ENCODE peak calls at places on chromosome 19, in ten cellular contexts. L, G, B, H, N, E, T, M, Z and R are unnamed samples. For H3K4me1, the result is how much of the 10 kb centered on the place peaks cover.

GRCh38 chr19:31351212-31352193 is 2.3 kb upstream of the TSHZ3 start:
- DNase-seq in G (peak), E (no peak), B (no peak), T (peak), M (no peak), L (no peak), Z (peak), H (peak), N (no peak), R (peak)

GRCh38 chr19:18809149-18809978 is 18.3 kb upstream of the COMP start:
- DNase-seq in T (peak), E (peak), H (no peak), M (no peak), Z (peak), G (peak), L (no peak), N (peak), B (no peak), R (no peak)

GRCh38 chr19:3966051-3967017 is 4.6 kb downstream of the DAPK3 start:
- DNase-seq in M (no peak), E (peak), T (no peak), H (peak), N (no peak), Z (no peak), G (no peak), L (no peak), B (no peak), R (peak)

GRCh38 chr19:11482384-11483050 is 1.7 kb upstream of the ELAVL3 start:
- DNase-seq in E (peak), N (peak), Z (peak), G (peak), B (peak), M (peak), L (peak), T (peak), H (peak), R (peak)

GRCh38 chr19:45164577-45165335 is 4.0 kb upstream of the NKPD1 start:
- DNase-seq in B (peak), E (peak), Z (peak), N (no peak), L (peak), H (peak), M (peak), T (peak), G (peak), R (peak)

GRCh38 chr19:16671652-16672274 is 10.8 kb downstream of the TMEM38A start:
- DNase-seq in G (no peak), E (no peak), B (no peak), Z (no peak), T (no peak), M (no peak), L (peak), N (no peak), H (no peak), R (no peak)

GRCh38 chr19:5881543-5882299 is 11.4 kb upstream of the FUT5 start:
- DNase-seq in Z (no peak), T (no peak), N (no peak), L (no peak), H (no peak), M (no peak), E (no peak), G (no peak), B (no peak), R (no peak)

GRCh38 chr19:35330475-35330874 is 1.5 kb downstream of the CD22 start:
- DNase-seq in E (no peak), H (no peak), B (no peak), N (no peak), Z (no peak), T (no peak), L (no peak), M (no peak), G (no peak), R (no peak)

GRCh38 chr19:4390017-4390861 is 10.1 kb downstream of the SH3GL1 start:
- DNase-seq in N (peak), M (no peak), B (no peak), T (peak), G (peak), E (no peak), Z (no peak), L (peak), H (peak), R (no peak)

GRCh38 chr19:52635786-52636570 is 2.2 kb downstream of the ZNF83 start:
- DNase-seq in Z (no peak), N (no peak), L (no peak), M (no peak), T (no peak), H (no peak), G (no peak), E (no peak), B (no peak), R (no peak)

GRCh38 chr19:52140077-52140710 is 456 bp upstream of the ZNF616 start:
- DNase-seq in B (no peak), H (no peak), G (no peak), E (no peak), L (no peak), M (no peak), Z (peak), T (no peak), N (no peak), R (peak)

GRCh38 chr19:8965887-8966286 is 44.3 kb downstream of the MUC16 start:
- DNase-seq in G (no peak), N (no peak), H (no peak), M (no peak), Z (no peak), L (no peak), B (no peak), T (no peak), E (no peak), R (no peak)

GRCh38 chr19:55383789-55384575 is at the start of gene TMEM238:
- DNase-seq in Z (peak), T (peak), E (peak), B (peak), G (peak), N (no peak), H (peak), L (peak), M (peak), R (peak)

GRCh38 chr19:15248648-15249559 is 16.7 kb upstream of the EPHX3 start:
- DNase-seq in B (no peak), G (peak), Z (peak), H (no peak), M (no peak), T (peak), E (peak), N (peak), L (peak), R (peak)

GRCh38 chr19:1269478-1270167 is 491 bp downstream of the CIRBP start:
- DNase-seq in G (peak), B (peak), Z (peak), H (peak), E (peak), T (peak), L (peak), M (peak), N (peak), R (peak)

GRCh38 chr19:1270168-1270853 is 1.2 kb downstream of the CIRBP start:
- DNase-seq in N (no peak), B (no peak), L (no peak), T (no peak), Z (no peak), H (no peak), E (no peak), G (no peak), M (no peak), R (peak)

GRCh38 chr19:1272423-1273262 is 2.7 kb upstream of the FAM174C start:
- DNase-seq in M (no peak), N (no peak), B (no peak), E (no peak), H (no peak), Z (no peak), L (no peak), T (no peak), G (no peak), R (no peak)

GRCh38 chr19:1271528-1272422 is 2.6 kb downstream of the CIRBP start:
- DNase-seq in B (no peak), N (no peak), G (no peak), L (no peak), E (no peak), M (no peak), Z (peak), T (no peak), H (no peak), R (no peak)

DNA sequence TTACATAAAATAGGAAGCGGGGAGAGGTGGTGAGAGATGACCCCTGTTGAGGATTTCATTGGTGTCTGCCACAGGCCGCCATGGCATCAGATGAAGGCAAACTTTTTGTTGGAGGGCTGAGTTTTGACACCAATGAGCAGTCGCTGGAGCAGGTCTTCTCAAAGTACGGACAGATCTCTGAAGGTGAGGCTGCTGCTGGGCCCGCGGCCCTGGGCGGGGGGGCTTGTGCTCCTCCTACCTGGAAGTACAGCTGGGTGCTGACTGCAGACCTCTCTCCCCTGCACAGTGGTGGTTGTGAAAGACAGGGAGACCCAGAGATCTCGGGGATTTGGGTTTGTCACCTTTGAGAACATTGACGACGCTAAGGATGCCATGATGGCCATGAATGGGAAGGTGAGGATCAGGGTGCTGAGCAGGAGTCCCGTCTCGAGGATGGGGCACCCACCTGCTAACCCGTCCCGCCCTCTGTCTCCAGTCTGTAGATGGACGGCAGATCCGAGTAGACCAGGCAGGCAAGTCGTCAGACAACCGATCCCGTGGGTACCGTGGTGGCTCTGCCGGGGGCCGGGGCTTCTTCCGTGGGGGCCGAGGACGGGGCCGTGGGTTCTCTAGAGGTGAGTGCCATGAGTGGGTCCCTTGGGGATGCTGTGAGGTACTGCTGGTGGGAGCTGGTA is 1.9 kb downstream of the CIRBP start:
- DNase-seq in Z (no peak), N (no peak), T (no peak), M (no peak), L (no peak), B (no peak), H (no peak), G (no peak), E (no peak), R (no peak)
- H3K4me1 ChIP-seq in Z (half or more), N (under half), T (under half), M (half or more), L (half or more), B (under half), H (half or more), G (half or more), E (half or more), R (under half)

DNA sequence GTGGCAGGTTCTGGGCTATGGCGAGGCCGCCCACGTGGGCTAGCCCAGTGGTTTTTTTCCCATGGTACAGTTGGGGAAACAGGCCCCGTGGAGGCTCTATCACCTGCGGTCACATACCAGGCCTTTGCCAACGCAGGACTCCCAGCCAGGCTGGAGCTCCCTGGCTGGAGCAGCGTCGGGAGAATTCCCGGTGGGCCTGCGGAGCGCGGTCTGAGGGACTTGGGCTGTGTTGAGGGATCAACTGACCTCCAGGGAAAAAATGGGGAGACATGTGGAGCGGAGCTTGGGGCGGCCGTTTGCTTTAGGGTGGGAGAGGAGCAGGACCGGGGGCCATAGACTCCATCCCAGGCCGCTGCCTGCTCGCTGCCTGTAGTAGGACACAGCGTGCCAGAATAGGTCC is 16.4 kb downstream of the DOT1L start:
- DNase-seq in Z (no peak), T (no peak), G (no peak), L (no peak), M (no peak), H (no peak), N (no peak), E (no peak), B (no peak), R (no peak)
- H3K4me1 ChIP-seq in Z (under half), T (under half), G (under half), L (under half), M (under half), H (under half), N (under half), E (under half), B (under half), R (under half)

GRCh38 chr19:40607311-40607871 is 6.2 kb downstream of the LTBP4 start:
- DNase-seq in H (peak), Z (no peak), E (peak), M (no peak), T (no peak), N (peak), G (no peak), B (no peak), L (no peak), R (peak)
- H3K4me1 ChIP-seq in H (under half), Z (under half), E (half or more), M (half or more), T (under half), N (under half), G (half or more), B (under half), L (half or more), R (under half)

GRCh38 chr19:1840541-1841115 is 7.7 kb downstream of the REXO1 start:
- DNase-seq in N (no peak), Z (no peak), T (no peak), E (no peak), B (no peak), L (peak), G (no peak), M (no peak), H (peak), R (no peak)
- H3K4me1 ChIP-seq in N (under half), Z (under half), T (under half), E (half or more), B (under half), L (half or more), G (under half), M (under half), H (under half), R (under half)

GRCh38 chr19:39613597-39613996 is 11.3 kb downstream of the LGALS13 start:
- DNase-seq in B (no peak), N (no peak), G (no peak), E (no peak), L (no peak), H (no peak), T (no peak), M (no peak), Z (no peak), R (no peak)
- H3K4me1 ChIP-seq in B (under half), N (under half), G (under half), E (under half), L (under half), H (under half), T (under half), M (under half), Z (under half), R (under half)

GRCh38 chr19:13024958-13025653 is 29.8 kb downstream of the NFIX start:
- DNase-seq in M (no peak), B (no peak), Z (no peak), H (peak), G (peak), E (no peak), N (peak), L (no peak), T (no peak), R (peak)
- H3K4me1 ChIP-seq in M (under half), B (under half), Z (under half), H (under half), G (half or more), E (half or more), N (under half), L (half or more), T (under half), R (under half)

GRCh38 chr19:2235396-2236284 is 489 bp downstream of the PLEKHJ1 start:
- DNase-seq in G (no peak), N (no peak), M (no peak), T (no peak), Z (no peak), L (no peak), H (peak), B (no peak), E (peak), R (peak)
- H3K4me1 ChIP-seq in G (under half), N (under half), M (under half), T (under half), Z (under half), L (under half), H (under half), B (under half), E (half or more), R (under half)

DNA sequence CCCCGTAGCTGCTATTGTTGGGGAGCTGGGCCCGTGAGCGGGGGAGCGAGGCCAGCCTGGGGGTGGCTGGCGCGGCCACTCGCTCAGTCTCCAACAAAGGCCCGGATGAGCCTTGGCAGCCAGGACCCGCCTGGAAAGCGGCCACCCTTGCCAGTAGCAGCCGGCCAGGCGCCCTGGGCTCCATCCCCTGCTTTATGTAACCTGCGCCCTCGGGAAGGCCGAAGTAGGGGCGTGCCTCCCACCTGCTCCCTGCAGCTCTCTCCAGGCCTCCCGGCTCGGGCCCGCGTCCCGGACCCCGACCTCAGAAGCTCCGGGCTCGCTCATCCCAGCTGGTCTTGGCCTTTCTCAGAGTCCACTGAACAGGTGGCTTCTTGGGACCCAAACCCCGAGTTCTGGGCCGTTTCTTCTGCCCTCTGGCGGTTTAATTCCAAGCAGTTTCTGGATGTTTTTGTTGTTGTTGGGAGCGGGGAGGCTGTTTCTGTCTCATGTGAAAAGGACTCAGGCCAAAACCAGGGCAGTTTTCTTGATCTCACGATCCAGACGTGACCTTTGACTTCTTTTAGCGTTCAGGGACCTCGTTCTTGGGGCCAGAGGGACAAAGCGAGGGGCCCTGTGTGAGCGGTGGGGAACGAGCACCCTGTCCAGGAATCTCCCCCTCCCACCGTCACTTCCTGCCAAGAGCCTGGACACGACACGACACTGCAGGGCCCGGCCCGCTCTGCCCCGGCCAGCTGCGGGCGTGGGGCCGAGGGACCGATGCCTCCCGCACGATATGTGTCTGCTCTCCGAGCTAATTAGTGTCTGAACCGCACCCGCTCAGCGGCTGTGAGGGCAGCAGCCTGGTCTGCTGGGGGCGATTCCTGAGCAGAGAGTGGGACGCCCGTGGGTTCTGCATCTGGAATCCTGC is 1.3 kb downstream of the CDC34 start:
- DNase-seq in E (peak), H (peak), B (peak), G (peak), Z (peak), T (peak), L (peak), M (no peak), N (peak), R (peak)
- H3K4me1 ChIP-seq in E (under half), H (under half), B (under half), G (under half), Z (under half), T (under half), L (under half), M (under half), N (under half), R (under half)

DNA sequence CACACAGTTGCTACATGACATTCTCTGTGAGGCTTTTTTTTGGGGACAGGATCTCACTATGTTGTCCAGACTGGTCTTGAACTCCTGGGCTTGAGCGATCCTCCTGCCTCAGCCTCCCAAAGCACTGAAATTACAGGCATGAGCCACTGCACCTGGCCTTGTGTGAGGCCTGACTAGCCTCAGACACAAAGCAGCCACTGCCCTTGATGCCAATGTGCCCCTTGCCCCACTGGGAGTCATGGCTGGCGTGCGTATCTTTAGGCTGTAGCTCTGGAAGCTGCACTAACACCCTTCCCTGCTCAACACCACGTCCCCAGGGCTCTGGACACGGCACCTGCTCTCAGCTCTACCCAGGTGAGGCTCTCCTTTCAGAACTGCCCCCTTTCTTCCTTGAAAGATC is 14.5 kb upstream of the KPTN start:
- DNase-seq in T (no peak), B (no peak), Z (no peak), H (no peak), M (no peak), N (no peak), L (no peak), E (no peak), G (no peak), R (no peak)
- H3K4me1 ChIP-seq in T (under half), B (under half), Z (under half), H (under half), M (under half), N (under half), L (under half), E (under half), G (under half), R (under half)

DNA sequence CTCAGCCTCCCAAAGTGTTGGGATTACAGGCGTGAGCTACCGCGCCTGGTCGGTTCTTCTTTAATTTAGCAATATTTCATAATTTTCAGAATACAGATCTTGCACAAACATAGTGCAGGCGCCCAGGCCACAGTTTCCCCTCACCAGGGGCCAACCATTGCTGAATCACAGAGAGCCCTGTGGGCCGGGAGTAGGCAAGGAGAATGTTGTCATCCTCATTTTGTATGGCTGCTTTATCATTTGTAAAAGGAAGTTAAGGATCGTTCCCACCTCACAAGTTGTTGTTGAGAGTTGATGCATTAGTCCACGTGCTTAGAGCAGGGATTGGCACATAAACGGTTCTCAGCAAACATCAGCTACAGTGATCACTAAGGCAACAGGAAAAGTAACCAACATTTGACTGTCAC is 30.2 kb downstream of the MEIS3 start:
- DNase-seq in G (no peak), E (no peak), N (no peak), M (no peak), T (no peak), B (no peak), H (no peak), L (no peak), Z (no peak), R (no peak)
- H3K4me1 ChIP-seq in G (under half), E (under half), N (under half), M (under half), T (under half), B (under half), H (under half), L (under half), Z (under half), R (under half)